ENCODE peak calls at places on chromosomes 12 and 14, in ten cellular contexts. N, U, Q, V, L, W, R, X, K and B are unnamed samples.

GRCh38 chr14:51327376-51327775 is 87.3 kb downstream of the TMX1 start:
- DNase-seq in N (no peak), U (no peak), Q (no peak), V (peak), L (no peak), W (no peak), R (peak), X (no peak), K (no peak), B (no peak)

GRCh38 chr12:93198086-93198485 is 179.6 kb upstream of the NUDT4 start:
- DNase-seq in N (peak), U (no peak), Q (no peak), V (peak), L (peak), W (peak), R (peak), X (no peak), K (no peak), B (peak)

GRCh38 chr12:93459992-93460391 is 7.3 kb upstream of the MRPL42 start:
- DNase-seq in N (no peak), U (no peak), Q (no peak), V (no peak), L (no peak), W (no peak), R (no peak), X (no peak), K (no peak), B (no peak)

GRCh38 chr12:68530965-68531364 is 79.7 kb upstream of the RAP1B start:
- DNase-seq in N (no peak), U (no peak), Q (no peak), V (peak), L (peak), W (no peak), R (peak), X (no peak), K (no peak), B (peak)

GRCh38 chr14:68976160-68977067 is 2.7 kb downstream of the ACTN1 start:
- DNase-seq in N (no peak), U (no peak), Q (no peak), V (no peak), L (peak), W (no peak), R (no peak), X (no peak), K (no peak), B (no peak)

GRCh38 chr14:54643696-54644176 is 76.8 kb downstream of the SAMD4A start:
- DNase-seq in N (no peak), U (no peak), Q (no peak), V (no peak), L (no peak), W (no peak), R (no peak), X (no peak), K (no peak), B (no peak)

GRCh38 chr12:131949431-131950181 is at the start of gene EP400:
- DNase-seq in N (peak), U (peak), Q (peak), V (peak), L (peak), W (peak), R (peak), X (peak), K (peak), B (no peak)

GRCh38 chr12:30862486-30862885 is 64.1 kb upstream of the TSPAN11 start:
- DNase-seq in N (no peak), U (no peak), Q (no peak), V (no peak), L (peak), W (no peak), R (peak), X (no peak), K (no peak), B (peak)

GRCh38 chr12:50533971-50534370 is 29.2 kb downstream of the DIP2B start:
- DNase-seq in N (no peak), U (no peak), Q (no peak), V (no peak), L (no peak), W (no peak), R (no peak), X (no peak), K (no peak), B (no peak)

GRCh38 chr12:124727244-124727673 is 136.4 kb downstream of the SCARB1 start:
- DNase-seq in N (peak), U (no peak), Q (peak), V (peak), L (peak), W (peak), R (peak), X (no peak), K (peak), B (no peak)

GRCh38 chr14:95238674-95239313 is 80.9 kb downstream of the CLMN start:
- DNase-seq in N (no peak), U (no peak), Q (no peak), V (no peak), L (no peak), W (no peak), R (no peak), X (no peak), K (no peak), B (no peak)

GRCh38 chr14:99177046-99177655 is 94.8 kb downstream of the BCL11B start:
- DNase-seq in N (no peak), U (no peak), Q (no peak), V (no peak), L (no peak), W (no peak), R (no peak), X (no peak), K (no peak), B (no peak)

GRCh38 chr14:68938515-68939423 is 40.3 kb downstream of the ACTN1 start:
- DNase-seq in N (no peak), U (no peak), Q (peak), V (peak), L (peak), W (no peak), R (no peak), X (no peak), K (no peak), B (no peak)